ENCODE peak calls at places on chromosome 1, in ten cellular contexts. R is mammary epithelial cell, O is neuronal stem cell, K is H1, E is cardiac muscle cell, J is HCT116, V is sigmoid colon, C is aorta, T is prostate gland, F is ovary. D is an unnamed sample. For H3K4me1, the result is how much of the 10 kb centered on the place peaks cover.

GRCh38 chr1:178283409-178283808 is 189.5 kb downstream of the RASAL2 start:
- DNase-seq in R (no peak), O (no peak), K (no peak), E (no peak), J (no peak), V (no peak), C (no peak), T (no peak), F (no peak), D (no peak)

GRCh38 chr1:36712151-36712550 is 229.4 kb upstream of the CSF3R start:
- DNase-seq in R (no peak), O (no peak), K (no peak), E (no peak), J (no peak), V (peak), C (no peak), T (no peak), F (no peak), D (no peak)

GRCh38 chr1:15680614-15681345 is 3.3 kb upstream of the PLEKHM2 start:
- DNase-seq in R (peak), O (no peak), K (no peak), E (no peak), J (no peak), V (no peak), C (no peak), T (no peak), F (no peak), D (no peak)

GRCh38 chr1:197302775-197303174 is 34.7 kb downstream of the CRB1 start:
- DNase-seq in R (no peak), O (no peak), K (no peak), E (no peak), J (no peak), V (no peak), C (no peak), T (no peak), F (no peak), D (no peak)

GRCh38 chr1:245277276-245277675 is 122.5 kb downstream of the KIF26B start:
- DNase-seq in R (no peak), O (no peak), K (peak), E (peak), J (no peak), V (no peak), C (no peak), T (no peak), F (no peak), D (no peak)

GRCh38 chr1:231628207-231628876 is 1.8 kb downstream of the DISC1 start:
- DNase-seq in R (no peak), O (no peak), K (no peak), E (no peak), J (no peak), V (no peak), C (no peak), T (no peak), F (peak), D (peak)

GRCh38 chr1:156812293-156812990 is 4.2 kb downstream of the SH2D2A start:
- DNase-seq in R (peak), O (no peak), K (no peak), E (no peak), J (no peak), V (no peak), C (no peak), T (no peak), F (no peak), D (no peak)

GRCh38 chr1:65174585-65174984 is 26.6 kb downstream of the AK4 start:
- DNase-seq in R (peak), O (no peak), K (no peak), E (no peak), J (peak), V (peak), C (peak), T (peak), F (peak), D (no peak)

GRCh38 chr1:149885364-149886111 is 13.8 kb upstream of the BOLA1 start:
- DNase-seq in R (peak), O (peak), K (peak), E (peak), J (peak), V (peak), C (peak), T (peak), F (peak), D (peak)

GRCh38 chr1:27025718-27026117 is 13.1 kb upstream of the TENT5B start:
- DNase-seq in R (no peak), O (no peak), K (no peak), E (no peak), J (no peak), V (no peak), C (no peak), T (no peak), F (no peak), D (no peak)

GRCh38 chr1:219264557-219264956 is 90.9 kb downstream of the LYPLAL1 start:
- DNase-seq in R (no peak), O (peak), K (no peak), E (no peak), J (no peak), V (no peak), C (no peak), T (no peak), F (no peak), D (no peak)

DNA sequence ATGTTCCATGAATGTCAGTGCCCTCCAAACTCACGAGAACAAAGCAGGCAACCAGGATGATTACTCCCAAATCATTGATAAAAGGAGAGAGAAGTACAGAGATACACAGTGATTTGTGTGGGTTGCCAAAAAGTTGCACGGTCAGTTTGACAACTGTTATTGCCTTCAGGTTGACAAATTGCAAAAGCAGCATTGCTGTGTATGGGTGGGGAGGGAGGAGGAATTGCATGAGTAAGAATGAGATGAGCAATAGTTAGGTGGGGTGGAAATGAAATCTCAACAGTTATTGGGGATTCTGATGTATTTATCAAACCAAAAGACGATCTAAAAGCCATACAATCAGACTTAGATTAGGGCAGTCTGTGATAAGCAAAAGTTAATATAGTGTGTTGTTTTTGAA is 93.7 kb downstream of the NTMT2 start:
- DNase-seq in R (peak), O (no peak), K (no peak), E (no peak), J (no peak), V (no peak), C (no peak), T (no peak), F (no peak), D (no peak)
- H3K4me1 ChIP-seq in R (under half), O (under half), K (under half), E (under half), J (under half), V (under half), C (under half), T (under half), F (under half), D (under half)

DNA sequence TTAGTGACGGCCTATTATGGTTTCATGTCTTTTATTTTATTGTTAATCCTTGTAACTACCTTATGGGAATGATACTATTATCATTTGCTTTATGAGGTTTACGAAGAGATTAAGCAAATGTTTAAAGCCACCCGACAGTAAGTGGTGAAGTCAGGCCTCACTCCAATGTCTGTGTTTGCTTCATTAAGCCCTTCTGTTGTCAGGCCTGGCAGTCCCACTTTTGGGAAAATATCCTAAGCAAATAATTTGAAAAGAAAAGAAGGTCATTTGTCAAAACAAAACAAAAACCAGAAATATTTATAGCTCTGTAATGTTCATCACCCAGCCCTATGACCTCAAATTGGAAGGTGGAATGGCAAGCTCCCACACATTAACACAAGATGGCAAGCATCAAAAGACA is 40.7 kb upstream of the USP24 start:
- DNase-seq in R (no peak), O (no peak), K (no peak), E (no peak), J (no peak), V (no peak), C (no peak), T (no peak), F (no peak), D (no peak)
- H3K27ac ChIP-seq in R (no peak), O (no peak), K (no peak), E (no peak), J (no peak), V (no peak), C (no peak), T (no peak), F (no peak), D (no peak)

DNA sequence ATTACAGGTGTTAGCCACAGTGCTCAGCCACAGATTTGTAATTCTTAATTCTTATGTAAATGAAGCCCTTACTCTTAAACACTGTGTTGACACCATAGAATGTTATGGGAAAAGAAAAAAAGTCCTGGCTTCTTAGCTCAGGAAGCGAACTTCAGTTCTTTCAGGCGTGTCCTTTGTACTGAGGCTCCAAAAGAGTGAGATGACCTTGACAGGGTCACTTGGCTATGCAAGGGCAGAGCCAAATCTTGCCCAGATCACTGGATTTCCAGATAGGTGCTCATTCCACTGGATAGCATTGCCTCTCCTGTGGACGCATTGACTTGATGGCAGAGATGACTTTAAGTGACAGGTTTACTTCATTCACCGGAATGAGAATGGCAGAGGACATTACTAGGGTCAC is 4.8 kb downstream of the NFYC start:
- DNase-seq in R (no peak), O (no peak), K (no peak), E (no peak), J (no peak), V (no peak), C (no peak), T (no peak), F (no peak), D (no peak)
- H3K4me3 ChIP-seq in R (no peak), O (no peak), K (no peak), E (no peak), J (no peak), V (no peak), C (no peak), T (no peak), F (no peak), D (no peak)

GRCh38 chr1:168007691-168008090 is 70.8 kb upstream of the MPC2 start:
- DNase-seq in R (no peak), O (no peak), K (no peak), E (no peak), J (no peak), V (no peak), C (no peak), T (no peak), F (no peak), D (no peak)
- H3K4me1 ChIP-seq in R (under half), O (under half), K (under half), E (under half), J (under half), V (under half), C (under half), T (under half), F (under half), D (under half)

DNA sequence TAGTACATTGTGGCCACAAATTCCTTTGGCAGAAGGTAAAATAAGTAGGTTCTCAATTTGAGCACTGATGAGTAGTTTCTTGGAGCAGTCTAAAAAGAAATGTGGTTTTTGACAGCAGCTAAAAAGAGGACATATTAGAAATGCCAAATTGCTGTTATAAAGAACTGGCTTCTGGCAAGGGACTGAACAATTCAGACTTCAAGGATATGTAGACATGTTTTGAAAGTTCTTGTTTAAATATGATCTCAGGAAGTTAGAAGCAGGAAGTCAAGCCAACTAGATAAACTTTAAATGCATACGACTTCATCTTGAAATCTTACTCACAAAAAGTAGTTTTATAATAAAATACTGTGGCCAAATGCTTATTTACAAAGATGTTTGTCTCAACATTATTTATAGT is 18.8 kb downstream of the C1orf52 start:
- DNase-seq in R (no peak), O (no peak), K (no peak), E (no peak), J (no peak), V (no peak), C (no peak), T (no peak), F (no peak), D (no peak)
- H3K27ac ChIP-seq in R (no peak), O (no peak), K (no peak), E (peak), J (no peak), V (peak), C (no peak), T (no peak), F (no peak), D (no peak)

D was measured in naive thymus-derived CD4-positive, alpha-beta T cell.